ENCODE peak calls at places on chromosomes 12 and 14, in nine cellular contexts. J, I, T, M, R, Z, Q, N and S are unnamed samples.

GRCh38 chr14:64198486-64198885 is 95.7 kb downstream of the ESR2 start:
- DNase-seq in J (no peak), I (no peak), T (no peak), M (no peak), R (no peak), Z (no peak), Q (no peak), N (no peak), S (no peak)

GRCh38 chr14:73526036-73526984 is 10.6 kb upstream of the ACOT1 start:
- DNase-seq in J (no peak), I (no peak), T (no peak), M (no peak), R (peak), Z (no peak), Q (no peak), N (no peak), S (peak)

GRCh38 chr12:120761581-120761980 is 36.0 kb downstream of the ACADS start:
- DNase-seq in J (no peak), I (no peak), T (no peak), M (no peak), R (no peak), Z (no peak), Q (no peak), N (no peak), S (no peak)

GRCh38 chr12:8907513-8907912 is 6.8 kb upstream of the PHC1 start:
- DNase-seq in J (no peak), I (no peak), T (no peak), M (no peak), R (no peak), Z (no peak), Q (no peak), N (no peak), S (no peak)

GRCh38 chr12:24561882-24562760 is 386.8 kb downstream of the BCAT1 start:
- DNase-seq in J (no peak), I (peak), T (no peak), M (no peak), R (no peak), Z (peak), Q (no peak), N (no peak), S (peak)

GRCh38 chr12:80838708-80839107 is 99.0 kb downstream of the LIN7A start:
- DNase-seq in J (no peak), I (no peak), T (no peak), M (no peak), R (no peak), Z (no peak), Q (no peak), N (no peak), S (no peak)

GRCh38 chr12:116837082-116837481 is 44.2 kb downstream of the HRK start:
- DNase-seq in J (no peak), I (no peak), T (no peak), M (no peak), R (no peak), Z (no peak), Q (no peak), N (no peak), S (no peak)

GRCh38 chr12:94753071-94753779 is 102.9 kb upstream of the TMCC3 start:
- DNase-seq in J (no peak), I (no peak), T (no peak), M (no peak), R (no peak), Z (peak), Q (no peak), N (no peak), S (no peak)

GRCh38 chr12:1318327-1319031 is 275.9 kb downstream of the FBXL14 start:
- DNase-seq in J (peak), I (no peak), T (no peak), M (no peak), R (peak), Z (peak), Q (no peak), N (no peak), S (peak)

GRCh38 chr12:96049096-96049495 is 13.7 kb upstream of the LTA4H start:
- DNase-seq in J (no peak), I (no peak), T (no peak), M (no peak), R (no peak), Z (no peak), Q (no peak), N (no peak), S (no peak)

GRCh38 chr12:99453831-99454538 is 193.6 kb upstream of the GARIN6 start:
- DNase-seq in J (no peak), I (no peak), T (no peak), M (no peak), R (no peak), Z (no peak), Q (no peak), N (no peak), S (no peak)